ENCODE peak calls at places on chromosomes 3 and 15, in seven cellular contexts. Y is heart right ventricle, B is fibroblast of pulmonary artery, J is WERI-Rb-1, I is AG10803, G is fibroblast of lung, K is mucosa of descending colon. O is an unnamed sample.
A peak's percentile ranks its signal among the peaks of the same experiment; 100 is the strongest.

GRCh38 chr3:48784426-48785120 is 63.1 kb downstream of the PRKAR2A start:
- DNase-seq in Y (no peak), B (peak; percentile 16), J (no peak), I (peak; percentile 31), G (peak; percentile 31), K (no peak), O (no peak)

GRCh38 chr3:193946945-193947344 is 189.0 kb upstream of the HES1 start:
- DNase-seq in Y (no peak), B (no peak), J (no peak), I (no peak), G (no peak), K (no peak), O (no peak)

GRCh38 chr3:157167371-157167770 is 7.4 kb upstream of the CCNL1 start:
- DNase-seq in Y (no peak), B (no peak), J (no peak), I (no peak), G (no peak), K (no peak), O (no peak)

GRCh38 chr3:55490194-55490913 is 3.2 kb upstream of the WNT5A start:
- DNase-seq in Y (no peak), B (no peak), J (no peak), I (no peak), G (no peak), K (no peak), O (no peak)

GRCh38 chr3:65776494-65776893 is 262.2 kb downstream of the MAGI1 start:
- DNase-seq in Y (no peak), B (no peak), J (no peak), I (peak; percentile 95), G (no peak), K (no peak), O (peak; percentile 83)

GRCh38 chr15:75672646-75673425 is 25.1 kb downstream of the SNX33 start:
- DNase-seq in Y (no peak), B (peak; percentile 87), J (peak; percentile 56), I (peak; percentile 72), G (peak; percentile 68), K (no peak), O (no peak)

GRCh38 chr3:41199866-41200668 is 762 bp downstream of the CTNNB1 start:
- DNase-seq in Y (peak; percentile 42), B (peak; percentile 30), J (peak; percentile 24), I (peak; percentile 9), G (peak; percentile 31), K (no peak), O (no peak)

GRCh38 chr15:31279221-31280036 is 47.2 kb upstream of the KLF13 start:
- DNase-seq in Y (peak; percentile 3), B (no peak), J (no peak), I (no peak), G (no peak), K (no peak), O (no peak)

GRCh38 chr3:82281205-82281604 is 519.8 kb upstream of the GBE1 start:
- DNase-seq in Y (no peak), B (no peak), J (no peak), I (no peak), G (no peak), K (no peak), O (no peak)

GRCh38 chr15:33735637-33736247 is 232.6 kb upstream of the CHRM5 start:
- DNase-seq in Y (no peak), B (peak; percentile 64), J (peak; percentile 48), I (peak; percentile 7), G (peak; percentile 58), K (no peak), O (no peak)

GRCh38 chr15:65305144-65305758 is 774 bp downstream of the RNU5B-1 start:
- DNase-seq in Y (no peak), B (no peak), J (peak; percentile 30), I (no peak), G (no peak), K (no peak), O (no peak)

GRCh38 chr15:51046016-51046415 is 48.7 kb downstream of the TNFAIP8L3 start:
- DNase-seq in Y (no peak), B (no peak), J (no peak), I (no peak), G (no peak), K (no peak), O (no peak)

GRCh38 chr15:101203029-101203428 is 48.8 kb downstream of the CHSY1 start:
- DNase-seq in Y (no peak), B (no peak), J (no peak), I (no peak), G (no peak), K (no peak), O (no peak)

GRCh38 chr3:141401584-141402475 is 33.5 kb downstream of the ZBTB38 start:
- DNase-seq in Y (no peak), B (no peak), J (no peak), I (peak; percentile 51), G (peak; percentile 37), K (peak; percentile 77), O (no peak)

GRCh38 chr15:81785181-81785580 is 260.6 kb downstream of the MEX3B start:
- DNase-seq in Y (no peak), B (no peak), J (peak; percentile 75), I (no peak), G (no peak), K (no peak), O (no peak)

GRCh38 chr3:52851348-52851747 is 16.5 kb upstream of the MUSTN1 start:
- DNase-seq in Y (no peak), B (peak; percentile 56), J (peak; percentile 50), I (peak; percentile 56), G (peak; percentile 58), K (no peak), O (peak; percentile 35)

GRCh38 chr3:151871639-151872468 is 1.6 kb upstream of the SUCNR1 start:
- DNase-seq in Y (peak; percentile 17), B (peak; percentile 43), J (no peak), I (no peak), G (no peak), K (no peak), O (no peak)

GRCh38 chr3:58952128-58952917 is 97.5 kb downstream of the CFAP20DC start:
- DNase-seq in Y (no peak), B (no peak), J (no peak), I (no peak), G (no peak), K (no peak), O (no peak)

GRCh38 chr15:55403531-55403930 is 4.6 kb downstream of the CCPG1 start:
- DNase-seq in Y (no peak), B (peak; percentile 62), J (no peak), I (peak; percentile 69), G (peak; percentile 82), K (no peak), O (no peak)

GRCh38 chr3:47512416-47513124 is 942 bp downstream of the ELP6 start:
- DNase-seq in Y (peak; percentile 10), B (peak; percentile 18), J (no peak), I (peak; percentile 23), G (peak; percentile 25), K (peak; percentile 69), O (no peak)

GRCh38 chr15:64574220-64574994 is 114.0 kb downstream of the ZNF609 start:
- DNase-seq in Y (no peak), B (peak; percentile 39), J (peak; percentile 69), I (peak; percentile 37), G (peak; percentile 30), K (no peak), O (no peak)

GRCh38 chr15:92907229-92907628 is 7.1 kb downstream of the CHD2 start:
- DNase-seq in Y (no peak), B (no peak), J (no peak), I (no peak), G (no peak), K (no peak), O (no peak)

GRCh38 chr3:132624790-132625189 is 27.7 kb downstream of the ACKR4 start:
- DNase-seq in Y (no peak), B (no peak), J (no peak), I (no peak), G (no peak), K (peak; percentile 14), O (no peak)

GRCh38 chr3:10981961-10982360 is 10.6 kb upstream of the SLC6A1 start:
- DNase-seq in Y (no peak), B (peak; percentile 39), J (no peak), I (peak; percentile 49), G (no peak), K (no peak), O (no peak)

DNA sequence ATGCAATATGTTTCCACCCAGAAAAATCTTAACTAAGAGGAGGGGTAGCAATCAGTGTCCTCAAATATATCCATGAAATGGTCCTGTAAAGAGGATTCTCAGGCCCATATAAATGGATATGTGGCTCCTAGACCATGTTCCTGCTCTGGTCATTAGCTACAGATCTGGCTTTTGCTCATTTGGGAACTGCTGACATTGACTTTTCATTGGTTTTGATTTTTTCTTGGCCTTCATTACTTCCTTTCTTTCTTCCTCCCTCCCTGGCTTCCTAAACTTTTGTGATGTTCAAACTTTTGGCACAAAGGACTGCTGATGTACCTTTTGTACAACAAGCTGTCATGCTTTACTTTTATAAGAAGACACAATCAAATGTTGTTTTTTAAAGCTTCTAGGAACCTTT is 41.6 kb upstream of the SNRK start:
- DNase-seq in Y (no peak), B (no peak), J (no peak), I (no peak), G (no peak), K (no peak), O (no peak)
- H3K4me3 ChIP-seq in Y (no peak overlapping the region), B (no peak overlapping the region), J (no peak overlapping the region), I (no peak overlapping the region), G (no peak overlapping the region), K (no peak overlapping the region), O (no peak overlapping the region)

GRCh38 chr15:89500397-89501270 is 4.3 kb upstream of the RHCG start:
- DNase-seq in Y (no peak), B (no peak), J (no peak), I (no peak), G (no peak), K (no peak), O (no peak)
- TF ChIP-seq CTCF in Y (no peak), B (peak; percentile 34), J (peak; percentile 53), I (peak; percentile 24), G (no peak), K (no peak), O (peak; percentile 45)

DNA sequence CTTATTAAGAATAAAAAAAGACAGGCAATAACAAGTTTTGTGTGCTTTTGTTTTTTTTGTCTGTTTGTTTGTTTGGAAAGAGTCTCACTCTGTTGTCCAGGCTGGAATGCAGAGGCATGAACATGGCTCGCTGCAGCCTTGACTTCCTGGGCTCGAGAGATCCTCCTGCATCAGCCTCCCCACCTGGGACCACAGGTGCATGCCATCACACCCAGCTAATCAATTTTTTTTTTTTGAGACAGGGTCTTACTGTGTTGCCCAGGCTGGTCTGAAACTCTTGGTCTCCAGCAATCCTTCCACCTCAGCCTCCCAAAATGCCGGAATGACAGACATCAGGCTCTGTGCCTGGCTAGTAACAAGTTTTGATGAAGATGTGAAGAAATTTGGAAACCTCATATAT is 73.1 kb upstream of the GCNT3 start:
- DNase-seq in Y (no peak), B (no peak), J (no peak), I (no peak), G (no peak), K (no peak), O (no peak)
- H3K4me3 ChIP-seq in Y (no peak overlapping the region), B (no peak overlapping the region), J (no peak overlapping the region), I (no peak overlapping the region), G (no peak overlapping the region), K (no peak overlapping the region), O (no peak overlapping the region)

DNA sequence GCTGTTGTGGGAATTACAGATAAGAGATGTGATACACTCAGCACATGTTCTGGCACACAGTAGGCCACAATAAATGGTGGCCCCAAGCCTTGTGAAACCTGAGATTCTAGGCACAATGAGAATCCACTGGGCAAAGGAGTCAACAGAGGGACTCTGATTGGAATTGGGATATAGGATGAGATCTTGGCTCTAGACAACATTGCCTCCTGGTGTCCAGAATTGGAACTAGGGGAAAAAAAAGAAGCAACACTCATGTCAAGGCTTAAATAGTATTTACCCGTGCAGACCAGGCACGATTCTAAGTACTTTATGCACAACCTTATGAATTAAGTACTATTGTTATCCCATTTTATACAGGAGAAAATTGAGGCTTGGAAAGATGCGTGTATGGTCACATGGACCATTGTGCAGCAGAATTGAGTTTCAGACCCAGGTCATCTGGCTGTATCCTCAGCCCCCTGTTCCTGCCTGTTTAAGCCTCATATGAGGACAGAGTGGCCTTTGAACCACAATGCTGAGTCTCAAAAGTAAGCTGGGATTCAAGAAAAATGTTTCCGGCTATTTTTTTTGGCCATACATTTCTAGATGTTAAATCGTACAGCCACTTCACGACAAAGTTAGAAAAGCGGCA is 124.8 kb downstream of the SV2B start:
- DNase-seq in Y (peak; percentile 21), B (peak; percentile 55), J (peak; percentile 39), I (peak; percentile 24), G (peak; percentile 48), K (no peak), O (peak; percentile 2)
- TF ChIP-seq CTCF in Y (peak; percentile 73), B (peak; percentile 71), J (peak; percentile 77), I (peak; percentile 66), G (peak; percentile 56), K (no peak), O (peak; percentile 54)